ENCODE peak calls at places on chromosome 15, in eight cellular contexts. Q is fibroblast of mammary gland; X is thoracic aorta; U is CD8-positive, alpha-beta T cell; W is A549; F is AG10803; H is transverse colon; S is BE2C. I is an unnamed sample.

GRCh38 chr15:88257311-88257901 is 867 bp upstream of the NTRK3 start:
- DNase-seq in U (no peak), F (no peak), W (no peak), H (no peak), S (peak; percentile 21), Q (no peak), X (no peak), I (no peak)

GRCh38 chr15:77915261-77915960 is 162.1 kb downstream of the TBC1D2B start:
- DNase-seq in X (no peak), W (no peak), S (no peak), Q (no peak), H (no peak), U (no peak), F (no peak), I (no peak)

GRCh38 chr15:72958634-72959033 is 93.6 kb upstream of the NEO1 start:
- DNase-seq in F (no peak), Q (no peak), H (no peak), U (no peak), W (no peak), S (no peak), X (no peak), I (no peak)

GRCh38 chr15:60137711-60138396 is 133.7 kb downstream of the FOXB1 start:
- DNase-seq in X (no peak), W (no peak), U (no peak), H (no peak), F (peak; percentile 76), Q (peak; percentile 8), S (no peak), I (no peak)

GRCh38 chr15:88912500-88912921 is 668 bp downstream of the MFGE8 start:
- DNase-seq in F (no peak), X (no peak), U (no peak), H (no peak), S (no peak), W (peak; percentile 57), Q (peak; percentile 40), I (peak; percentile 54)

GRCh38 chr15:39629906-39630305 is 49.0 kb downstream of the THBS1 start:
- DNase-seq in S (no peak), F (no peak), H (no peak), W (no peak), X (no peak), U (no peak), Q (no peak), I (no peak)

GRCh38 chr15:52789601-52790165 is 453 bp downstream of the ONECUT1 start:
- DNase-seq in H (no peak), U (no peak), W (no peak), Q (peak; percentile 16), F (no peak), X (no peak), S (no peak), I (peak; percentile 18)

GRCh38 chr15:94523873-94524272 is 292.5 kb downstream of the MCTP2 start:
- DNase-seq in S (no peak), W (no peak), Q (no peak), H (no peak), X (no peak), F (no peak), U (no peak), I (no peak)

GRCh38 chr15:26129852-26130251 is 266.7 kb upstream of the ATP10A start:
- DNase-seq in S (no peak), F (no peak), W (no peak), U (no peak), H (no peak), X (no peak), Q (no peak), I (no peak)

GRCh38 chr15:99564221-99565030 is 1.4 kb upstream of the MEF2A start:
- DNase-seq in X (no peak), F (peak; percentile 36), U (peak; percentile 20), Q (no peak), H (peak; percentile 19), W (no peak), S (no peak), I (peak; percentile 38)

GRCh38 chr15:39461536-39462140 is 119.2 kb upstream of the THBS1 start:
- DNase-seq in Q (peak; percentile 69), S (no peak), H (no peak), F (peak; percentile 59), U (no peak), W (no peak), X (no peak), I (peak; percentile 25)

GRCh38 chr15:81749667-81750360 is 296.0 kb downstream of the MEX3B start:
- DNase-seq in F (no peak), H (no peak), X (no peak), W (no peak), S (peak; percentile 40), Q (no peak), U (no peak), I (no peak)

GRCh38 chr15:35973019-35973418 is 427.1 kb upstream of the DPH6 start:
- DNase-seq in U (no peak), Q (no peak), W (no peak), X (no peak), F (no peak), H (no peak), S (no peak), I (no peak)

GRCh38 chr15:33476076-33476475 is 165.3 kb downstream of the RYR3 start:
- DNase-seq in H (no peak), F (no peak), X (no peak), Q (no peak), U (no peak), S (no peak), W (no peak), I (no peak)

GRCh38 chr15:82810863-82811421 is 1.5 kb downstream of the WHAMM start:
- DNase-seq in F (no peak), H (no peak), Q (no peak), X (no peak), S (no peak), U (peak; percentile 68), W (no peak), I (peak; percentile 15)

GRCh38 chr15:70431854-70432253 is 331.5 kb downstream of the UACA start:
- DNase-seq in X (no peak), Q (no peak), H (no peak), F (no peak), W (no peak), U (no peak), S (peak; percentile 60), I (no peak)

GRCh38 chr15:36529296-36530011 is 50.0 kb upstream of the CDIN1 start:
- DNase-seq in F (peak; percentile 4), X (no peak), Q (no peak), U (no peak), H (no peak), W (no peak), S (no peak), I (no peak)

GRCh38 chr15:74519311-74519710 is 21.7 kb upstream of the ARID3B start:
- DNase-seq in S (no peak), W (no peak), Q (peak; percentile 21), F (no peak), X (no peak), H (no peak), U (no peak), I (peak; percentile 75)

GRCh38 chr15:31330836-31331235 is 4.2 kb downstream of the KLF13 start:
- DNase-seq in H (no peak), W (no peak), Q (no peak), F (no peak), X (no peak), S (no peak), U (no peak), I (no peak)
- H3K4me3 ChIP-seq in H (no peak overlapping the region), W (no peak overlapping the region), Q (no peak overlapping the region), F (no peak overlapping the region), X (no peak overlapping the region), S (no peak overlapping the region), U (peak overlapping the region; percentile 77), I (no peak overlapping the region)

GRCh38 chr15:42371125-42371524 is 11.8 kb downstream of the CAPN3 start:
- DNase-seq in Q (peak; percentile 57), H (no peak), S (no peak), W (no peak), U (no peak), F (peak; percentile 11), X (no peak), I (peak; percentile 69)
- TF ChIP-seq CTCF in Q (peak; percentile 29), H (no peak), S (peak; percentile 28), W (no peak), U (no peak), F (peak; percentile 15), X (no peak), I (peak; percentile 36)

DNA sequence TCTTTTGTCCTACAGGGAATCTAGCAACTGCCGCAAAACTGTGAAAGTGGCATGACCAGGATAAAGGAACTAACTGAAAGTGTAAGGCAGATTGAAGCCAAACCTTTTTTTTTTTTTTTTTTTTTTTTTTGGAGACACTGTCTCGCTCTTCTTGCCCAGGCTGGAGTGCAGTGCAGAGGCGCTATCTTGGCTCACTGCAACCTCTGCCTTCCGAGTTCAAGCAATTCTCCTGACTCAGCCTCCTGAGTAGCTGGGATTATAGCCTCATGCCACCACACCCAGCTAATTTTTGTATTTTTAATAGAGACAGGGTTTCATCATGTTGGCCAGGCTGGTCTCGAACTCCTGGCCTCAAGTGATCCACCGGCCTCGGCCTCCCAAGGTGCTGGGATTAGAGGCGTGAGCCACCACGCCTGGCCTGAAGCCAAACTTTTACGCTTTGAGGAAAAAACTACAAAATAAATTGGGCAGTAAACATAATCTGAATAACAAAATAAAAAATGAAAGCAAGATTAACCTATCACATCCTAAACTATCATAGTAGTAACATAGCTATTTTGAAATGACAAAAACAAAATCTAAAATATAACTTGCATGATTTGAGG is 9.7 kb downstream of the SLTM start:
- DNase-seq in U (no peak), Q (peak; percentile 49), W (no peak), X (no peak), F (peak; percentile 15), S (no peak), H (no peak), I (peak; percentile 36)
- H3K4me3 ChIP-seq in U (no peak overlapping the region), Q (no peak overlapping the region), W (no peak overlapping the region), X (no peak overlapping the region), F (no peak overlapping the region), S (no peak overlapping the region), H (no peak overlapping the region), I (no peak overlapping the region)

GRCh38 chr15:62241135-62241770 is 76.2 kb upstream of the C2CD4B start:
- DNase-seq in F (no peak), W (peak; percentile 46), H (peak; percentile 18), X (no peak), Q (peak; percentile 7), S (peak; percentile 69), U (no peak), I (peak; percentile 13)
- TF ChIP-seq CTCF in F (peak; percentile 43), W (peak; percentile 28), H (peak; percentile 36), X (no peak), Q (peak; percentile 42), S (peak; percentile 60), U (no peak), I (peak; percentile 46)

GRCh38 chr15:90126022-90126421 is 23.8 kb upstream of the IDH2 start:
- DNase-seq in U (no peak), W (no peak), S (no peak), F (no peak), H (peak; percentile 37), X (no peak), Q (no peak), I (no peak)

GRCh38 chr15:90131848-90132247 is 29.6 kb upstream of the IDH2 start:
- DNase-seq in U (no peak), Q (no peak), X (no peak), F (no peak), W (no peak), H (no peak), S (no peak), I (no peak)

GRCh38 chr15:90130291-90130690 is 28.0 kb upstream of the IDH2 start:
- DNase-seq in Q (no peak), S (no peak), X (no peak), W (no peak), F (no peak), H (no peak), U (no peak), I (no peak)

GRCh38 chr15:90124487-90124886 is 22.2 kb upstream of the IDH2 start:
- DNase-seq in Q (no peak), X (no peak), F (no peak), W (no peak), U (no peak), S (no peak), H (no peak), I (no peak)

GRCh38 chr15:90126457-90127435 is 24.5 kb upstream of the IDH2 start:
- DNase-seq in H (no peak), F (no peak), U (no peak), S (no peak), W (no peak), Q (no peak), X (no peak), I (no peak)
- H3K4me3 ChIP-seq in H (no peak overlapping the region), F (no peak overlapping the region), U (no peak overlapping the region), S (no peak overlapping the region), W (no peak overlapping the region), Q (no peak overlapping the region), X (peak overlapping the region; percentile 16), I (no peak overlapping the region)

I was measured in cardiac fibroblast.